ENCODE peak calls at places on chromosomes 16 and 17, in four cellular contexts. E is NCI-H1092, Z is A549, O is H1. T is an unnamed sample.

GRCh38 chr17:49290690-49291326 is 60.2 kb upstream of the PHOSPHO1 start:
- DNase-seq in E (no peak), Z (peak), O (no peak), T (peak)

GRCh38 chr17:79810138-79811027 is 13.5 kb upstream of the CBX8 start:
- DNase-seq in E (peak), Z (peak), O (peak), T (peak)

GRCh38 chr17:71828182-71828596 is 292.6 kb upstream of the SOX9 start:
- DNase-seq in E (peak), Z (no peak), O (peak), T (no peak)

GRCh38 chr16:3999890-4000325 is 116.3 kb downstream of the ADCY9 start:
- DNase-seq in E (no peak), Z (no peak), O (no peak), T (no peak)

GRCh38 chr16:89277641-89278341 is 60.3 kb downstream of the ZNF778 start:
- DNase-seq in E (no peak), Z (no peak), O (no peak), T (no peak)

GRCh38 chr16:85363881-85364280 is 249.2 kb upstream of the GSE1 start:
- DNase-seq in E (no peak), Z (no peak), O (no peak), T (no peak)

GRCh38 chr16:8310816-8311215 is 279.5 kb downstream of the TMEM114 start:
- DNase-seq in E (no peak), Z (no peak), O (no peak), T (no peak)

GRCh38 chr16:49282690-49283375 is 1.2 kb upstream of the CBLN1 start:
- DNase-seq in E (peak), Z (no peak), O (peak), T (no peak)

GRCh38 chr16:8826278-8826879 is 28.7 kb downstream of the PMM2 start:
- DNase-seq in E (no peak), Z (no peak), O (no peak), T (no peak)

GRCh38 chr16:65117701-65118448 is 4.0 kb downstream of the CDH11 start:
- DNase-seq in E (peak), Z (peak), O (peak), T (peak)

GRCh38 chr17:40936437-40936971 is 942 bp downstream of the KRT23 start:
- DNase-seq in E (no peak), Z (no peak), O (no peak), T (no peak)

GRCh38 chr16:31476305-31477219 is 4.6 kb downstream of the TGFB1I1 start:
- DNase-seq in E (no peak), Z (no peak), O (peak), T (no peak)

GRCh38 chr17:78494189-78494960 is 82.8 kb downstream of the DNAH17 start:
- DNase-seq in E (no peak), Z (no peak), O (no peak), T (no peak)

GRCh38 chr17:40582328-40582901 is 17.1 kb upstream of the CCR7 start:
- DNase-seq in E (peak), Z (no peak), O (no peak), T (no peak)

GRCh38 chr16:81376880-81377279 is 62.1 kb downstream of the GAN start:
- DNase-seq in E (no peak), Z (no peak), O (no peak), T (no peak)

GRCh38 chr17:57561072-57561861 is 183.8 kb downstream of the CCDC182 start:
- DNase-seq in E (no peak), Z (no peak), O (no peak), T (no peak)

GRCh38 chr16:31134625-31135534 is 647 bp downstream of the PRSS8 start:
- DNase-seq in E (peak), Z (no peak), O (peak), T (no peak)

GRCh38 chr17:21297597-21297996 is 13.1 kb downstream of the MAP2K3 start:
- DNase-seq in E (no peak), Z (no peak), O (no peak), T (no peak)

GRCh38 chr17:8846768-8847211 is 20.7 kb downstream of the PIK3R6 start:
- DNase-seq in E (no peak), Z (no peak), O (no peak), T (no peak)

GRCh38 chr16:11973065-11973464 is 3.5 kb upstream of the SNX29 start:
- DNase-seq in E (no peak), Z (no peak), O (no peak), T (no peak)

GRCh38 chr17:37708008-37708615 is 36.7 kb downstream of the HNF1B start:
- DNase-seq in E (no peak), Z (no peak), O (no peak), T (no peak)

GRCh38 chr17:4175921-4176802 is 33.2 kb downstream of the CYB5D2 start:
- DNase-seq in E (no peak), Z (no peak), O (no peak), T (no peak)

GRCh38 chr17:80720624-80721577 is 176.3 kb downstream of the RPTOR start:
- DNase-seq in E (no peak), Z (peak), O (no peak), T (no peak)

GRCh38 chr17:222172-222571 is 40.7 kb upstream of the DOC2B start:
- DNase-seq in E (no peak), Z (no peak), O (no peak), T (no peak)

GRCh38 chr16:87822002-87822390 is 47.3 kb downstream of the SLC7A5 start:
- DNase-seq in E (no peak), Z (no peak), O (no peak), T (no peak)

GRCh38 chr17:53227514-53227913 is 595.2 kb upstream of the KIF2B start:
- DNase-seq in E (no peak), Z (no peak), O (no peak), T (no peak)

GRCh38 chr16:56370836-56371235 is 54.5 kb downstream of the AMFR start:
- DNase-seq in E (no peak), Z (no peak), O (no peak), T (no peak)

GRCh38 chr17:44191941-44192496 is 5.2 kb downstream of the TMUB2 start:
- DNase-seq in E (no peak), Z (no peak), O (peak), T (no peak)

GRCh38 chr17:27609606-27610303 is 21.2 kb upstream of the LGALS9 start:
- DNase-seq in E (no peak), Z (peak), O (no peak), T (no peak)

GRCh38 chr17:66538776-66539175 is 236.4 kb downstream of the PRKCA start:
- DNase-seq in E (no peak), Z (no peak), O (no peak), T (no peak)

GRCh38 chr16:78684040-78684611 is 584.7 kb downstream of the WWOX start:
- DNase-seq in E (no peak), Z (peak), O (no peak), T (no peak)

GRCh38 chr17:17361543-17362511 is 58.7 kb downstream of the NT5M start:
- DNase-seq in E (no peak), Z (no peak), O (no peak), T (no peak)

GRCh38 chr16:31385680-31386079 is 7.5 kb upstream of the ITGAD start:
- DNase-seq in E (no peak), Z (no peak), O (no peak), T (no peak)

GRCh38 chr17:44001461-44001920 is 2.9 kb upstream of the NAGS start:
- DNase-seq in E (no peak), Z (no peak), O (no peak), T (no peak)

GRCh38 chr17:21058098-21058893 is 15.5 kb upstream of the USP22 start:
- DNase-seq in E (no peak), Z (no peak), O (no peak), T (no peak)

GRCh38 chr17:80195671-80196529 is 24.2 kb downstream of the SGSH start:
- DNase-seq in E (no peak), Z (no peak), O (peak), T (no peak)

GRCh38 chr17:81228420-81228819 is 5.7 kb upstream of the CEP131 start:
- DNase-seq in E (no peak), Z (no peak), O (no peak), T (no peak)

GRCh38 chr16:30149250-30149885 is 26.3 kb upstream of the MAPK3 start:
- DNase-seq in E (no peak), Z (no peak), O (no peak), T (no peak)

GRCh38 chr17:72115789-72116520 is 4.9 kb upstream of the SOX9 start:
- DNase-seq in E (no peak), Z (no peak), O (peak), T (no peak)